ENCODE peak calls at places on chromosomes 6 and 20, in seven cellular contexts. T is HCT116, X is adrenal gland, H is Peyer's patch, F is transverse colon, E is IMR-90, G is sigmoid colon. P is an unnamed sample.

GRCh38 chr20:48864254-48864653 is 36.5 kb upstream of the PREX1 start:
- DNase-seq in T (no peak), X (no peak), H (no peak), F (no peak), E (no peak), G (no peak), P (no peak)

GRCh38 chr20:35972445-35972844 is 4.1 kb downstream of the CNBD2 start:
- DNase-seq in T (no peak), X (no peak), H (no peak), F (no peak), E (no peak), G (no peak), P (no peak)

GRCh38 chr20:57649617-57650015 is 29.4 kb upstream of the ZBP1 start:
- DNase-seq in T (no peak), X (no peak), H (no peak), F (no peak), E (no peak), G (no peak), P (no peak)

GRCh38 chr20:45368221-45368980 is 5.4 kb downstream of the SYS1 start:
- DNase-seq in T (no peak), X (peak; percentile 46), H (peak; percentile 87), F (peak; percentile 53), E (no peak), G (no peak), P (no peak)

GRCh38 chr6:163180874-163181541 is 233.5 kb upstream of the QKI start:
- DNase-seq in T (peak; percentile 41), X (peak; percentile 84), H (peak; percentile 53), F (peak; percentile 29), E (no peak), G (peak; percentile 84), P (peak; percentile 76)

GRCh38 chr6:141421378-141421777 is 711.3 kb upstream of the GJE1 start:
- DNase-seq in T (peak; percentile 8), X (no peak), H (no peak), F (no peak), E (peak; percentile 85), G (no peak), P (no peak)

GRCh38 chr6:112372213-112372806 is 25.2 kb downstream of the RFPL4B start:
- DNase-seq in T (peak; percentile 18), X (no peak), H (no peak), F (no peak), E (peak; percentile 46), G (no peak), P (no peak)

GRCh38 chr20:49690899-49691620 is 22.6 kb downstream of the B4GALT5 start:
- DNase-seq in T (peak; percentile 73), X (peak; percentile 89), H (peak; percentile 72), F (no peak), E (peak; percentile 69), G (no peak), P (peak; percentile 78)

GRCh38 chr20:2449386-2449785 is 21.2 kb downstream of the SNRPB start:
- DNase-seq in T (no peak), X (no peak), H (no peak), F (no peak), E (no peak), G (no peak), P (no peak)

GRCh38 chr20:17660667-17661066 is 21.4 kb downstream of the RRBP1 start:
- DNase-seq in T (no peak), X (no peak), H (peak; percentile 28), F (no peak), E (no peak), G (peak; percentile 32), P (peak; percentile 8)

GRCh38 chr6:390914-391558 is 516 bp upstream of the IRF4 start:
- DNase-seq in T (no peak), X (no peak), H (peak; percentile 62), F (no peak), E (no peak), G (no peak), P (no peak)

GRCh38 chr6:131954775-131955107 is 3.6 kb upstream of the CCN2 start:
- DNase-seq in T (no peak), X (peak; percentile 17), H (peak; percentile 71), F (peak; percentile 77), E (peak; percentile 99), G (peak; percentile 79), P (peak; percentile 75)

GRCh38 chr20:10137533-10137932 is 81.1 kb upstream of the SNAP25 start:
- DNase-seq in T (no peak), X (no peak), H (no peak), F (no peak), E (no peak), G (no peak), P (no peak)

GRCh38 chr6:39911513-39912125 is 22.6 kb downstream of the MOCS1 start:
- DNase-seq in T (no peak), X (no peak), H (no peak), F (no peak), E (no peak), G (no peak), P (no peak)

GRCh38 chr20:62363920-62364851 is 2.9 kb downstream of the LAMA5 start:
- DNase-seq in T (no peak), X (peak; percentile 64), H (no peak), F (peak; percentile 13), E (no peak), G (peak; percentile 68), P (no peak)

GRCh38 chr6:27809939-27810767 is 102.0 kb downstream of the OR2B2 start:
- DNase-seq in T (peak; percentile 97), X (peak; percentile 81), H (peak; percentile 94), F (peak; percentile 89), E (peak; percentile 98), G (peak; percentile 89), P (peak; percentile 77)

GRCh38 chr20:41309817-41310216 is 7.7 kb downstream of the ZHX3 start:
- DNase-seq in T (no peak), X (peak; percentile 44), H (no peak), F (no peak), E (peak; percentile 85), G (no peak), P (no peak)

GRCh38 chr20:41308726-41309413 is 8.7 kb downstream of the ZHX3 start:
- DNase-seq in T (no peak), X (no peak), H (no peak), F (no peak), E (peak; percentile 61), G (no peak), P (no peak)

GRCh38 chr20:41307021-41307420 is 10.5 kb downstream of the ZHX3 start:
- DNase-seq in T (no peak), X (no peak), H (no peak), F (no peak), E (no peak), G (no peak), P (no peak)

GRCh38 chr20:41306061-41306727 is 11.3 kb downstream of the ZHX3 start:
- DNase-seq in T (no peak), X (no peak), H (no peak), F (no peak), E (no peak), G (no peak), P (no peak)

DNA sequence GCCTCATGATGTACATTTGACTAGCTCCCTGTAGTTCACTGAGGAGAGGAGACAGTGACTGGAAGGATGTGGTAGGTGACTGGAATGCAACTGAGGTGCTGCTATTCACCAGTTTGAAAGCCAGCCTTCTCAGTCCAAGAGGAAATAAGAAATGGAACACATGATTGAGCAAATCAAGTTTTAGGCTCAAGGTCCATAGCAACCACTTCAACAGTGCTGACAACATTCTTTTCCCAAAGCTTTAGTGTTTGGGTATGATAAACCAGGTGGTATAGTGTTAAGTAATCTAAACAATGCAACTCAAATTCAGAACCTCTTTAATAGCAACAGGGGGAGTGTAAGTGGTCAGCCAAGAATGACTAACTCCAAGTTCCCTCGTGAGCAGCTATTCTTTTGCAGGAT is 9.2 kb downstream of the ZHX3 start:
- DNase-seq in T (no peak), X (no peak), H (no peak), F (no peak), E (peak; percentile 86), G (no peak), P (no peak)
- TF ChIP-seq POLR2A in T (no peak), X (no peak), H (no peak), F (no peak), E (no peak), G (no peak), P (no peak)

DNA sequence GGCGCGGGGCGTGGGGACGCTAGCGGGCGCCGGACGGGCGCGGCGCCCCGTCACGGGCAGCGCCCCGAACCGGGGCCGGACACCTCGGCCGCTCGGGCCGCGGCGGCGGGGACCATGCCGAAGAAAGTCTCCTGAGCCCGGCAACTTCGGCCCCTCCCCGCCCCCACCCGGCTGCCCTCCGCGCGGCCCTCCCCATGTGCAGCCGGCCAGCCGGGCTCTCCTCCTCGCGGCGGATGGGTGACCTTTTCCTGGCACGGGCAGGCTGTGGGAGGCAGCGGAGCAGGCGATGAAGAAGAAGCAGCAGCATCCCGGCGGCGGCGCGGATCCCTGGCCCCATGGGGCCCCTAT is 289 bp downstream of the UST start:
- DNase-seq in T (no peak), X (peak; percentile 70), H (peak; percentile 68), F (peak; percentile 36), E (peak; percentile 42), G (peak; percentile 83), P (peak; percentile 53)
- H3K27ac ChIP-seq in T (peak overlapping the region; percentile 73), X (peak overlapping the region; percentile 94), H (peak overlapping the region; percentile 82), F (peak overlapping the region; percentile 86), E (peak overlapping the region; percentile 90), G (peak overlapping the region; percentile 89), P (peak overlapping the region; percentile 79)

GRCh38 chr6:32645047-32645703 is 8.0 kb downstream of the HLA-DQA1 start:
- DNase-seq in T (no peak), X (no peak), H (no peak), F (no peak), E (no peak), G (no peak), P (no peak)

GRCh38 chr6:32641122-32641521 is 3.9 kb downstream of the HLA-DQA1 start:
- DNase-seq in T (no peak), X (no peak), H (no peak), F (no peak), E (no peak), G (no peak), P (no peak)

GRCh38 chr6:32643904-32644303 is 6.7 kb downstream of the HLA-DQA1 start:
- DNase-seq in T (no peak), X (no peak), H (no peak), F (no peak), E (no peak), G (no peak), P (no peak)

GRCh38 chr6:32639440-32640394 is 2.5 kb downstream of the HLA-DQA1 start:
- DNase-seq in T (no peak), X (no peak), H (no peak), F (no peak), E (no peak), G (no peak), P (no peak)

DNA sequence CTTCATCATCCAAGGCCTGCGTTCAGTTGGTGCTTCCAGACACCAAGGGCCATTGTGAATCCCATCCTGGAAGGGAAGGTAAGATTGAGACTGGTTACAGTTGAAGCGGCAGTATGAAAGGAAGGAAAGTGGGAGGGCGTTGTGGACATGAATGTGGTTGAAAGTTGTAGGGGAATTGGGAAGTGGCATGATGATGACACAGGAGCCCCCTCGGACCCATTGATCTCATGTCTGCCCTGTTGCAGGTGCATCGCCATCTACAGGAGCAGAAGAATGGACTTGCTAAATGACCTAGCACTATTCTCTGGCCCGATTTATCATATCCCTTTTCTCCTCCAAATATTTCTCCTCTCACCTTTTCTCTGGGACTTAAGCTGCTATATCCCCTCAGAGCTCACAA is 5.5 kb downstream of the HLA-DQA1 start:
- DNase-seq in T (no peak), X (no peak), H (no peak), F (no peak), E (no peak), G (no peak), P (no peak)
- TF ChIP-seq POLR2A in T (no peak), X (no peak), H (no peak), F (no peak), E (no peak), G (no peak), P (no peak)

GRCh38 chr20:40072907-40073306 is 616.1 kb downstream of the MAFB start:
- DNase-seq in T (no peak), X (no peak), H (no peak), F (no peak), E (no peak), G (no peak), P (no peak)

GRCh38 chr20:40073535-40074111 is 615.4 kb downstream of the MAFB start:
- DNase-seq in T (no peak), X (no peak), H (no peak), F (no peak), E (no peak), G (no peak), P (no peak)
- H3K27ac ChIP-seq in T (no peak overlapping the region), X (no peak overlapping the region), H (no peak overlapping the region), F (no peak overlapping the region), E (no peak overlapping the region), G (no peak overlapping the region), P (no peak overlapping the region)

P was measured in body of pancreas.